ENCODE peak calls at places on chromosome 19, in four cellular contexts. N, U, S and X are unnamed samples.

GRCh38 chr19:18749362-18750231 is 41.5 kb downstream of the COMP start:
- DNase-seq in S (no peak), N (no peak), U (no peak), X (no peak)

GRCh38 chr19:53864308-53864836 is 3.3 kb upstream of the MYADM start:
- DNase-seq in N (no peak), U (no peak), S (no peak), X (no peak)

GRCh38 chr19:30556230-30556711 is 184.1 kb downstream of the ZNF536 start:
- DNase-seq in N (no peak), U (no peak), S (peak; percentile 10), X (no peak)

GRCh38 chr19:10112037-10112751 is 701 bp downstream of the P2RY11 start:
- DNase-seq in U (peak; percentile 66), S (no peak), N (no peak), X (no peak)

GRCh38 chr19:9306443-9306842 is 3.2 kb downstream of the ZNF699 start:
- DNase-seq in U (no peak), N (no peak), S (no peak), X (no peak)

GRCh38 chr19:15316498-15316897 is 15.8 kb downstream of the BRD4 start:
- DNase-seq in U (no peak), S (no peak), N (no peak), X (no peak)

GRCh38 chr19:23321953-23322549 is 71.9 kb upstream of the ZNF724 start:
- DNase-seq in S (no peak), U (no peak), N (no peak), X (no peak)

GRCh38 chr19:4031420-4031819 is 23.9 kb downstream of the PIAS4 start:
- DNase-seq in N (no peak), S (no peak), U (no peak), X (no peak)

GRCh38 chr19:47680858-47681332 is 32.3 kb upstream of the EHD2 start:
- DNase-seq in U (no peak), N (peak; percentile 46), S (no peak), X (no peak)

GRCh38 chr19:47446534-47447469 is 24.9 kb downstream of the SLC8A2 start:
- DNase-seq in S (peak; percentile 93), N (peak; percentile 40), U (no peak), X (no peak)

GRCh38 chr19:5547881-5548280 is 19.9 kb downstream of the TINCR start:
- DNase-seq in S (peak; percentile 87), N (no peak), U (no peak), X (no peak)

GRCh38 chr19:5396963-5397362 is 56.4 kb upstream of the PTPRS start:
- DNase-seq in S (no peak), U (no peak), N (no peak), X (no peak)

GRCh38 chr19:40802300-40803169 is 3.5 kb downstream of the EGLN2 start:
- DNase-seq in N (peak; percentile 86), U (no peak), S (no peak), X (no peak)

GRCh38 chr19:10259162-10259905 is 7.3 kb downstream of the MRPL4 start:
- DNase-seq in S (peak; percentile 92), N (peak; percentile 89), U (peak; percentile 89), X (peak; percentile 54)

GRCh38 chr19:4067396-4068057 is 828 bp upstream of the ZBTB7A start:
- DNase-seq in N (no peak), U (no peak), S (no peak), X (no peak)

GRCh38 chr19:1265611-1266115 is 3.5 kb upstream of the CIRBP start:
- DNase-seq in U (peak; percentile 46), S (no peak), N (peak; percentile 87), X (no peak)

GRCh38 chr19:45251452-45252354 is 632 bp downstream of the MARK4 start:
- DNase-seq in U (no peak), N (peak; percentile 70), S (no peak), X (peak; percentile 69)

GRCh38 chr19:30221176-30221575 is 151.0 kb upstream of the ZNF536 start:
- DNase-seq in U (no peak), N (no peak), S (no peak), X (no peak)

GRCh38 chr19:10102787-10103236 is 334 bp upstream of the ANGPTL6 start:
- DNase-seq in U (no peak), S (no peak), N (peak; percentile 14), X (no peak)

GRCh38 chr19:5060591-5061339 is 91.9 kb downstream of the KDM4B start:
- DNase-seq in U (no peak), N (no peak), S (no peak), X (no peak)

GRCh38 chr19:1364070-1364719 is 19.5 kb upstream of the NDUFS7 start:
- DNase-seq in U (no peak), N (no peak), S (no peak), X (no peak)

GRCh38 chr19:10114651-10115391 is 3.3 kb downstream of the P2RY11 start:
- DNase-seq in U (no peak), S (peak; percentile 39), N (no peak), X (peak; percentile 9)

GRCh38 chr19:15101479-15102082 is 5.6 kb upstream of the SYDE1 start:
- DNase-seq in U (peak; percentile 54), N (no peak), S (peak; percentile 66), X (no peak)

GRCh38 chr19:57850553-57851017 is 926 bp downstream of the ZNF587 start:
- DNase-seq in N (no peak), S (peak; percentile 77), U (no peak), X (no peak)

GRCh38 chr19:16325671-16326400 is 1.2 kb downstream of the KLF2 start:
- DNase-seq in N (peak; percentile 72), S (peak; percentile 54), U (no peak), X (no peak)

GRCh38 chr19:29804493-29804892 is 7.3 kb upstream of the CCNE1 start:
- DNase-seq in S (no peak), N (no peak), U (no peak), X (peak; percentile 51)

GRCh38 chr19:55406869-55407624 is 541 bp downstream of the UBE2S start:
- DNase-seq in N (no peak), S (no peak), U (no peak), X (peak; percentile 53)

GRCh38 chr19:48671456-48671995 is 1.3 kb downstream of the NTN5 start:
- DNase-seq in N (no peak), S (no peak), U (no peak), X (no peak)

GRCh38 chr19:17889609-17890214 is 18.0 kb downstream of the SLC5A5 start:
- DNase-seq in N (no peak), S (peak; percentile 72), U (no peak), X (no peak)

GRCh38 chr19:33373701-33374405 is at the start of gene CEBPG:
- DNase-seq in S (peak; percentile 29), N (peak; percentile 82), U (no peak), X (no peak)

GRCh38 chr19:9144920-9145319 is 4.7 kb downstream of the ZNF317 start:
- DNase-seq in N (no peak), S (no peak), U (no peak), X (no peak)